ENCODE peak calls at places on chromosomes 12 and 14, in five cellular contexts. A, G, H, K and I are unnamed samples.

GRCh38 chr14:68634346-68634745 is 158.5 kb downstream of the ZFP36L1 start:
- DNase-seq in A (no peak), G (no peak), H (no peak), K (no peak), I (no peak)

GRCh38 chr14:29796853-29797252 is 130.8 kb downstream of the PRKD1 start:
- DNase-seq in A (no peak), G (no peak), H (no peak), K (no peak), I (no peak)

GRCh38 chr12:108295631-108296030 is 43.5 kb downstream of the CMKLR1 start:
- DNase-seq in A (no peak), G (no peak), H (no peak), K (no peak), I (no peak)

GRCh38 chr14:57302883-57303282 is 34.1 kb downstream of the AP5M1 start:
- DNase-seq in A (peak; percentile 10), G (no peak), H (no peak), K (no peak), I (no peak)

GRCh38 chr12:24087294-24087693 is 137.8 kb upstream of the SOX5 start:
- DNase-seq in A (no peak), G (no peak), H (no peak), K (no peak), I (no peak)

GRCh38 chr14:75205586-75205985 is 29.2 kb upstream of the TMED10 start:
- DNase-seq in A (peak; percentile 81), G (no peak), H (no peak), K (peak; percentile 60), I (no peak)

GRCh38 chr14:50351016-50351415 is 38.9 kb downstream of the DMAC2L start:
- DNase-seq in A (peak; percentile 42), G (no peak), H (no peak), K (no peak), I (no peak)

GRCh38 chr14:92647499-92648279 is 100.7 kb downstream of the LGMN start:
- DNase-seq in A (peak; percentile 87), G (no peak), H (no peak), K (peak; percentile 25), I (no peak)

GRCh38 chr12:30782316-30783173 is 27.8 kb upstream of the CAPRIN2 start:
- DNase-seq in A (no peak), G (no peak), H (no peak), K (no peak), I (no peak)

GRCh38 chr14:93543766-93544165 is 113.0 kb downstream of the UNC79 start:
- DNase-seq in A (peak; percentile 61), G (peak; percentile 42), H (peak; percentile 31), K (peak; percentile 53), I (peak; percentile 19)

GRCh38 chr14:58633831-58634230 is 3.9 kb upstream of the DACT1 start:
- DNase-seq in A (peak; percentile 34), G (no peak), H (no peak), K (no peak), I (no peak)

GRCh38 chr14:77822307-77822706 is 22.4 kb downstream of the ADCK1 start:
- DNase-seq in A (no peak), G (no peak), H (no peak), K (no peak), I (no peak)

DNA sequence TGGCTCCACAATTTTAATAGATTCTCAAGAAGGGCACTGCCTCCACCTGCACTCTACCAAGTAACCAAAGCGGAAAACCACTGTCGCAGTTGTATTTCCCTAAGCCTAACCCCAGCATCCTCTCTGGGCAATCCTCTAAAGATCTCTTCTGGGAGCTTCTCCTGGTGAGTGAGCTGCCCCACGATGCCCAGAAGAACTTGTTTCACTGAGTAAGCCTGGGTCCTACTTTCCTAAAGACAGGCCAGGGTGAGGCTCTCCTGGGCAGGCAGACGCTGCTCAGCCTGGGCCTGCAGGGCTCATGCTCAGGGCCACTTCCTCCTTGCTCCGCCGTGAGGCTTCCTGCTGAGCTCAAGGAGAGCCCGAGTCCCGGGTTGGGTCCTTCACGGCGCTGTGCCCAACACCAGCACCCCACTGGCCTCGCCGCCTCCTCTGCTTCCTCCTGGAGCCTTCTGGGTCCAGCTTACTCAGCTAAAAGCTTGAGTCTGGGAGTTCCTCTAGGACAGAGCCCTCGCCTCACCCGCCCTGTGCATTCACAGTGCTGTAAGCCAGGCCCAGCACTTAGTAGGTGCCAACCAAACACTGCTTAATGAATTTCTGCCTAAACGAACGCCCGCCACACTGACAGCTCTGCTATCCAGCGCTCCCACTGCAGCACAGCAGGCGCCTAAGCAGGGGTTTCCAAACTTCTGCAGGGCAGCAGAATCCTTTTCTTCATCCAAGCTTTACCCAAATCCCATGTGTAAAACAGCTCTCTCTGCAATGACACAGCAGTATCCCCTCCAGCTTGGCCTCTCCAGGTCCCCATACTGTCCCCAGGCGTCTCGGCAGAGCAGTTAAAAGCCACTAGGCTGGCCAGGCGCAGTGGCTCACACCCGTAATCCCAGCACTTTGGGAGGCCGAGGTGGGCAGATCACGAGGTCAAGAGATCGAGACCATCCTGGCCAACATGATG is 5.7 kb downstream of the RAB35 start:
- DNase-seq in A (no peak), G (no peak), H (no peak), K (no peak), I (no peak)
- TF ChIP-seq EZH2phosphoT487 in A (no peak), G (no peak), H (no peak), K (no peak), I (no peak)

GRCh38 chr12:2299207-2299606 is 246.4 kb downstream of the CACNA1C start:
- DNase-seq in A (no peak), G (no peak), H (peak; percentile 27), K (no peak), I (no peak)

GRCh38 chr12:2302711-2303255 is 250.0 kb downstream of the CACNA1C start:
- DNase-seq in A (no peak), G (no peak), H (no peak), K (no peak), I (no peak)

GRCh38 chr12:2300886-2301285 is 248.1 kb downstream of the CACNA1C start:
- DNase-seq in A (no peak), G (no peak), H (no peak), K (no peak), I (no peak)

GRCh38 chr12:2300168-2300567 is 247.4 kb downstream of the CACNA1C start:
- DNase-seq in A (no peak), G (no peak), H (no peak), K (no peak), I (no peak)

GRCh38 chr12:2301531-2302461 is 249.0 kb downstream of the CACNA1C start:
- DNase-seq in A (peak; percentile 92), G (no peak), H (peak; percentile 31), K (no peak), I (no peak)
- TF ChIP-seq EZH2phosphoT487 in A (no peak), G (no peak), H (no peak), K (no peak), I (no peak)

DNA sequence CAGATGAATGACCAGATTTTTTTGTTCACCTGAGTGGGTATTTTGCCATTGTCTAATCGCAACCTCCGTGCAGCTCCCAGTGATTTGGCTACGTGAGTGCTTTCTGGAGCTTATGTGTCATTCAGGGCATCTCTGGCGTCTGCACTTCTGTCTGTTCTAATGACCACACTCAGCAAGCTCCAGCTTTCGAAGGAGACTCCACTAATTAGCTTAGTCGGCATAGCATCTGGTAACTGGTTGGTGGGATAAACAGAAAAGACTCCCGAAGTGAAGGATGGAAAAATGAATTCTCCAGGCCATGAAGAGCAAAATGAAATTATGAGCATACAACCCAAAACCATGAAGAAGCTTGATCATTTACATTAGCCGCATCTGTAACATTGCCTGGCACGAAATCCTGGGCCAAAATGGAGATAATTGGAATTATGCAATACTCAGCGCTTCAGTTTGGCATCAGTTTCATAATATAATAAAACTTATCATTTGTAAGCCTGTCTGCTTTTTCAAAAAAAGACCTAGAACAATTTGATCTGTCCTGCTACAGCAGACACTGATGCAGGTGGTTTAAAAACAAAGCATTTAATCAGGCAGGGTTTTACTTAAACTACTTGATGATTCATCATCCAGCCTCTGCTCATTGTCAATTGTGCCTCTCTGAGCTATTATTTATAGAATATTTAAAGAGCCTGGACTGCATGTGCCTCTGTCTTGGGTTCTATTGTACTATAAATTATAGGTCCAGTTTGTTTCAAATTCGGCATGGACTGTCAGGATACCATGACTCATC is 87.4 kb downstream of the SYT1 start:
- DNase-seq in A (no peak), G (peak; percentile 30), H (no peak), K (peak; percentile 8), I (no peak)
- TF ChIP-seq EZH2phosphoT487 in A (no peak), G (no peak), H (no peak), K (no peak), I (no peak)

GRCh38 chr14:31110872-31111271 is 84.7 kb upstream of the STRN3 start:
- DNase-seq in A (peak; percentile 3), G (no peak), H (no peak), K (no peak), I (no peak)

GRCh38 chr14:31109257-31109656 is 83.1 kb upstream of the STRN3 start:
- DNase-seq in A (no peak), G (no peak), H (no peak), K (no peak), I (no peak)

GRCh38 chr14:31106768-31107167 is 80.6 kb upstream of the STRN3 start:
- DNase-seq in A (peak; percentile 57), G (no peak), H (no peak), K (peak; percentile 27), I (no peak)
- TF ChIP-seq EZH2phosphoT487 in A (no peak), G (no peak), H (no peak), K (no peak), I (no peak)

GRCh38 chr12:57771271-57771872 is 533 bp downstream of the METTL1 start:
- DNase-seq in A (peak; percentile 95), G (peak; percentile 93), H (peak; percentile 93), K (peak; percentile 90), I (peak; percentile 89)
- TF ChIP-seq EZH2phosphoT487 in A (no peak), G (no peak), H (no peak), K (no peak), I (no peak)